ENCODE peak calls at places on chromosomes 7 and 10, in four cellular contexts. E is DND-41, O is anterior cingulate cortex, H is hypothalamus. W is an unnamed sample.

GRCh38 chr10:3220853-3221252 is 48.3 kb upstream of the PITRM1 start:
- DNase-seq in E (no peak), O (no peak), H (no peak), W (no peak)

GRCh38 chr10:62895058-62895457 is 78.9 kb upstream of the EGR2 start:
- DNase-seq in E (no peak), O (no peak), H (no peak), W (no peak)

GRCh38 chr10:71285180-71285545 is 33.9 kb upstream of the SLC29A3 start:
- DNase-seq in E (peak; percentile 55), O (peak; percentile 16), H (peak; percentile 45), W (peak; percentile 71)

GRCh38 chr10:103481974-103482531 is 3.0 kb upstream of the CALHM3 start:
- DNase-seq in E (peak; percentile 51), O (no peak), H (peak; percentile 10), W (peak; percentile 83)

GRCh38 chr7:112204072-112204775 is 2.0 kb downstream of the DOCK4 start:
- DNase-seq in E (no peak), O (no peak), H (peak; percentile 70), W (no peak)

GRCh38 chr7:4667776-4668509 is 14.2 kb upstream of the FOXK1 start:
- DNase-seq in E (no peak), O (no peak), H (no peak), W (no peak)

GRCh38 chr10:32155075-32155516 is 98.9 kb upstream of the KIF5B start:
- DNase-seq in E (no peak), O (no peak), H (no peak), W (no peak)

GRCh38 chr10:99711129-99711719 is 20.7 kb downstream of the COX15 start:
- DNase-seq in E (peak; percentile 26), O (no peak), H (peak; percentile 36), W (no peak)

GRCh38 chr10:69837261-69837660 is 35.6 kb downstream of the COL13A1 start:
- DNase-seq in E (no peak), O (no peak), H (no peak), W (no peak)